ENCODE peak calls at places on chromosomes 7 and 10, in four cellular contexts. C is adrenal gland, G is tibial artery, I is neural progenitor cell. Y is an unnamed sample.

GRCh38 chr10:62815373-62816111 is 624 bp downstream of the EGR2 start:
- DNase-seq in C (no peak), G (no peak), I (peak; percentile 50), Y (no peak)

GRCh38 chr7:25083201-25083600 is 41.9 kb downstream of the CYCS start:
- DNase-seq in I (no peak), G (no peak), C (no peak), Y (no peak)

GRCh38 chr10:26801831-26802230 is 58.9 kb downstream of the ABI1 start:
- DNase-seq in C (no peak), G (no peak), I (no peak), Y (no peak)

GRCh38 chr7:148348466-148348865 is 242.1 kb upstream of the C7orf33 start:
- DNase-seq in I (no peak), C (no peak), G (no peak), Y (no peak)

GRCh38 chr7:5472432-5473315 is 49.0 kb upstream of the TNRC18 start:
- DNase-seq in I (no peak), G (no peak), C (no peak), Y (no peak)

GRCh38 chr7:78326870-78327269 is 528.3 kb downstream of the PHTF2 start:
- DNase-seq in C (peak; percentile 65), I (no peak), G (no peak), Y (no peak)

GRCh38 chr7:69775231-69775771 is 177.0 kb downstream of the AUTS2 start:
- DNase-seq in G (peak; percentile 36), I (no peak), C (peak; percentile 20), Y (peak; percentile 68)

GRCh38 chr10:48651293-48651692 is 33.4 kb upstream of the WDFY4 start:
- DNase-seq in I (no peak), G (no peak), C (no peak), Y (no peak)

GRCh38 chr10:81873932-81874816 is 820 bp upstream of the NRG3 start:
- DNase-seq in I (peak; percentile 95), C (peak; percentile 66), G (peak; percentile 24), Y (peak; percentile 77)

DNA sequence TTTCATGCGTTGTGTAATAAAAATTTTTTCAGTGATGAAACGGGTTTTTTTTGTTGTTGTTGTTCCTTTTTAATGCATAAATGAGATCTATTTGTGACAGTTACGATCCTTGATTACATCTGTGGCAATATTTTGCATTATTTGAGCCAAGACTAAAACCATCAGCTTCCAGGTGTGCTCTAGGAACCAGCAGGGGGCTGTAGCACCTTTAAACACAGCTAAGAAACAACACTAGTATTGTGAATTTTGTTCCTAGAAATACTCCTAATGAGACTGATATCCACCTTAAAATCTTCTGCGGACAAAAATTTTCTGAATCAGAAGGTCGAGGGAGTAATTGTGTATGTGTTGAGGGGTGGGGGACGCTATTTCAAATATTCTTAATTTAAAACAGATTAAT is 52.6 kb downstream of the FGFBP3 start:
- DNase-seq in G (no peak), I (peak; percentile 22), C (no peak), Y (no peak)
- TF ChIP-seq CTCF in G (peak; percentile 26), I (peak; percentile 43), C (no peak), Y (peak; percentile 58)

GRCh38 chr10:14548474-14548873 is 217.8 kb upstream of the FRMD4A start:
- DNase-seq in G (no peak), C (no peak), I (no peak), Y (no peak)
- H3K4me1 ChIP-seq in G (peaks cover 4% of the 10 kb centered on the region), C (peaks cover 11% of the 10 kb centered on the region), I (peaks cover 15% of the 10 kb centered on the region), Y (no peaks in the 10 kb centered on the region)

GRCh38 chr10:76302491-76302890 is 871.1 kb downstream of the LRMDA start:
- DNase-seq in C (no peak), I (no peak), G (no peak), Y (no peak)

GRCh38 chr10:76302936-76303656 is 871.7 kb downstream of the LRMDA start:
- DNase-seq in C (no peak), I (peak; percentile 72), G (peak; percentile 36), Y (no peak)

GRCh38 chr10:76305930-76306612 is 874.6 kb downstream of the LRMDA start:
- DNase-seq in C (no peak), I (no peak), G (no peak), Y (no peak)

GRCh38 chr10:76301950-76302349 is 870.5 kb downstream of the LRMDA start:
- DNase-seq in I (no peak), G (no peak), C (no peak), Y (no peak)

GRCh38 chr10:76303682-76304316 is 872.4 kb downstream of the LRMDA start:
- DNase-seq in C (peak; percentile 69), G (peak; percentile 78), I (peak; percentile 91), Y (peak; percentile 74)
- TF ChIP-seq CTCF in C (no peak), G (peak; percentile 55), I (peak; percentile 76), Y (peak; percentile 72)

GRCh38 chr10:5233324-5233723 is 36.7 kb downstream of the AKR1C4 start:
- DNase-seq in I (no peak), C (no peak), G (no peak), Y (no peak)
- H3K4me1 ChIP-seq in I (no peaks in the 10 kb centered on the region), C (no peaks in the 10 kb centered on the region), G (no peaks in the 10 kb centered on the region), Y (no peaks in the 10 kb centered on the region)

DNA sequence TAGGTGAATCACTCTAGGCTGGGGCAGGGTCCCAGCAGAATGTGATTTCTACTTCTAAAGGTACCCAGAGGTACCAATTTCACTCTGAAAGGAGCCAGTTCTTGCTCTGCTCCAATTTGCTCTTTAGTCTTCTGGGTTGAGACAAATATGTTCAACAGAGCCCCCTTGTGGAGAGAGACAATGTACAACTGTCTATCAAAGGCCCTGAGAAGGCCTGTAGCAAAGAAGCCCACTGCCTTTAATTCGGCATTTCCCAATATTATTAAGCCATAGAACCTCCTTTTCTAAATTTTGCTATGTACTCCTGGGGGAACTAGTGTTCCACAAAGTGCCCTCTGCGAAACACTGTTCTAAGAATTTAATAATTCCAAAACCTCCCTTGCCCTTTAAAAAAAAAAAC is 161.0 kb upstream of the BMPER start:
- DNase-seq in I (peak; percentile 63), G (no peak), C (no peak), Y (peak; percentile 21)
- TF ChIP-seq CTCF in I (peak; percentile 53), G (peak; percentile 37), C (no peak), Y (peak; percentile 61)

DNA sequence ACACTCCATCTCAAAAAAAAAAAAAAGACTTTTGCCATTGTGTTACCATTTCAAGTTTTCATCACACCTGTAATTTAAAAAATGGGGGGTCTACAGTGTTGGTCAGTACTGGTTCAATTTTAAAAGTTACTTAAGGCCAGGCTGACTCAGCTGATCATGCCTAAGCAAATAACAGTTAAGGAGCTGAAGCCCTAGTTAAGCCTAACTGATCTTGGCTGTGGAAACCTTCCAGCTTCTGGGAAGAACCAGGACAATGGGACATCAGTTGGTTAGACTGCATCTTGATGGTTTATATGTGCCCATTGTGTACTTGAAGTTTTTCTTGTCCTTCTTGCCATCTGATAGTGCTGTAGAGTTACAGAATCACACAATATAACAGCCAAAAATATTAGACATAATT is 26.7 kb downstream of the VCL start:
- DNase-seq in C (no peak), G (no peak), I (no peak), Y (no peak)
- H3K4me1 ChIP-seq in C (peaks cover 3% of the 10 kb centered on the region), G (peaks cover 56% of the 10 kb centered on the region), I (peaks cover 12% of the 10 kb centered on the region), Y (peaks cover 4% of the 10 kb centered on the region)

Y was measured in BE2C.